ENCODE peak calls at places on chromosomes 12 and 14, in eight cellular contexts. S is ovary, T is HepG2, Z is erythroblast, E is lower leg skin, B is prostate gland, X is testis, G is thyroid gland. D is an unnamed sample.

GRCh38 chr14:98937712-98938505 is 334.1 kb downstream of the BCL11B start:
- DNase-seq in T (no peak), B (no peak), S (no peak), X (no peak), E (no peak), G (no peak), Z (no peak), D (no peak)

GRCh38 chr12:47811581-47812484 is 7.9 kb downstream of the HDAC7 start:
- DNase-seq in X (peak), B (no peak), S (peak), G (peak), T (no peak), Z (no peak), E (peak), D (no peak)

GRCh38 chr12:115620816-115621215 is 656.7 kb downstream of the MED13L start:
- DNase-seq in Z (no peak), G (no peak), B (no peak), X (no peak), T (no peak), S (no peak), E (no peak), D (no peak)

GRCh38 chr14:97306133-97306784 is 509.1 kb downstream of the VRK1 start:
- DNase-seq in X (no peak), S (no peak), B (no peak), E (no peak), T (no peak), Z (no peak), G (no peak), D (no peak)

GRCh38 chr12:17666641-17667324 is 423.2 kb downstream of the RERGL start:
- DNase-seq in X (no peak), Z (no peak), G (no peak), S (no peak), T (no peak), E (peak), B (no peak), D (no peak)

GRCh38 chr12:52320784-52321400 is at the start of gene KRT83:
- DNase-seq in S (no peak), E (peak), X (no peak), T (no peak), G (no peak), B (no peak), Z (no peak), D (no peak)

GRCh38 chr14:34501997-34502396 is 37.5 kb downstream of the EAPP start:
- DNase-seq in X (no peak), S (no peak), T (no peak), E (no peak), B (no peak), Z (no peak), G (no peak), D (no peak)

GRCh38 chr12:2845280-2845679 is 10.4 kb upstream of the NRIP2 start:
- DNase-seq in X (no peak), S (peak), Z (no peak), E (no peak), T (no peak), B (no peak), G (no peak), D (no peak)

GRCh38 chr12:39846971-39847661 is 227.5 kb upstream of the ABCD2 start:
- DNase-seq in T (peak), B (no peak), G (no peak), X (no peak), S (no peak), E (no peak), Z (no peak), D (no peak)

GRCh38 chr14:68047910-68048309 is 228.3 kb downstream of the RAD51B start:
- DNase-seq in S (no peak), B (no peak), X (no peak), Z (no peak), G (no peak), T (no peak), E (no peak), D (no peak)

GRCh38 chr12:40892528-40892927 is 200.3 kb downstream of the CNTN1 start:
- DNase-seq in Z (no peak), B (no peak), E (no peak), X (no peak), S (no peak), G (no peak), T (no peak), D (no peak)

GRCh38 chr12:111446044-111446581 is 40.4 kb downstream of the SH2B3 start:
- DNase-seq in G (peak), Z (no peak), B (peak), X (no peak), E (peak), T (no peak), S (no peak), D (no peak)

GRCh38 chr14:59337151-59337611 is 128.0 kb downstream of the GPR135 start:
- DNase-seq in S (peak), G (peak), T (no peak), Z (no peak), E (peak), B (no peak), X (peak), D (no peak)

GRCh38 chr14:92513966-92514843 is 624 bp downstream of the RIN3 start:
- DNase-seq in Z (peak), S (peak), B (no peak), E (no peak), G (no peak), X (peak), T (peak), D (no peak)

GRCh38 chr12:106046947-106047346 is 91.8 kb downstream of the NUAK1 start:
- DNase-seq in X (no peak), B (no peak), S (no peak), G (no peak), T (no peak), E (no peak), Z (no peak), D (no peak)

GRCh38 chr12:124086299-124086898 is 113.4 kb downstream of the ZNF664 start:
- DNase-seq in T (no peak), X (no peak), B (no peak), S (no peak), E (peak), Z (no peak), G (no peak), D (no peak)

GRCh38 chr14:77322209-77322902 is 1.5 kb downstream of the GSTZ1 start:
- DNase-seq in G (no peak), T (no peak), S (no peak), B (no peak), Z (peak), E (peak), X (no peak), D (no peak)

GRCh38 chr14:77318006-77318553 is 2.6 kb downstream of the POMT2 start:
- DNase-seq in T (peak), B (no peak), G (no peak), E (peak), X (peak), Z (no peak), S (no peak), D (no peak)

GRCh38 chr14:77322951-77323350 is 2.1 kb downstream of the GSTZ1 start:
- DNase-seq in G (no peak), Z (no peak), E (peak), S (no peak), X (no peak), B (no peak), T (no peak), D (no peak)

GRCh38 chr14:77319416-77319815 is 1.3 kb downstream of the POMT2 start:
- DNase-seq in T (no peak), X (no peak), G (peak), B (no peak), S (no peak), Z (no peak), E (peak), D (no peak)

GRCh38 chr14:77320238-77320935 is at the start of gene POMT2:
- DNase-seq in T (peak), E (peak), G (peak), X (peak), B (peak), S (peak), Z (peak), D (peak)
- TF ChIP-seq POLR2A in T (peak), E (no peak), G (peak), X (peak), B (no peak), S (peak), Z (peak), D (no peak)

GRCh38 chr12:120215766-120216735 is 15.1 kb upstream of the RPLP0 start:
- DNase-seq in E (no peak), X (no peak), B (no peak), Z (no peak), G (no peak), T (no peak), S (no peak), D (no peak)
- TF ChIP-seq POLR2A in E (no peak), X (no peak), B (no peak), Z (no peak), G (no peak), T (no peak), S (no peak), D (no peak)

GRCh38 chr14:49766839-49767238 is 1.1 kb upstream of the KLHDC2 start:
- DNase-seq in T (no peak), E (no peak), G (no peak), Z (peak), S (no peak), B (no peak), X (no peak), D (no peak)

GRCh38 chr14:49768301-49769121 is 558 bp downstream of the KLHDC2 start:
- DNase-seq in T (peak), B (peak), G (peak), Z (peak), E (no peak), X (peak), S (peak), D (peak)

GRCh38 chr14:49769581-49770211 is 1.7 kb downstream of the KLHDC2 start:
- DNase-seq in T (no peak), S (no peak), X (no peak), E (no peak), B (no peak), Z (no peak), G (peak), D (no peak)

GRCh38 chr14:49769171-49769570 is 1.2 kb downstream of the KLHDC2 start:
- DNase-seq in Z (peak), G (peak), X (no peak), B (no peak), T (peak), S (no peak), E (no peak), D (no peak)

GRCh38 chr14:49767473-49768300 is at the start of gene KLHDC2:
- DNase-seq in E (peak), G (peak), T (peak), B (peak), S (peak), Z (peak), X (peak), D (peak)
- TF ChIP-seq POLR2A in E (peak), G (peak), T (peak), B (peak), S (peak), Z (peak), X (peak), D (peak)

GRCh38 chr12:55742719-55743130 is at the start of gene GDF11:
- DNase-seq in G (peak), S (peak), Z (peak), X (peak), B (peak), T (peak), E (peak), D (no peak)
- TF ChIP-seq POLR2A in G (peak), S (peak), Z (no peak), X (no peak), B (peak), T (no peak), E (no peak), D (no peak)

DNA sequence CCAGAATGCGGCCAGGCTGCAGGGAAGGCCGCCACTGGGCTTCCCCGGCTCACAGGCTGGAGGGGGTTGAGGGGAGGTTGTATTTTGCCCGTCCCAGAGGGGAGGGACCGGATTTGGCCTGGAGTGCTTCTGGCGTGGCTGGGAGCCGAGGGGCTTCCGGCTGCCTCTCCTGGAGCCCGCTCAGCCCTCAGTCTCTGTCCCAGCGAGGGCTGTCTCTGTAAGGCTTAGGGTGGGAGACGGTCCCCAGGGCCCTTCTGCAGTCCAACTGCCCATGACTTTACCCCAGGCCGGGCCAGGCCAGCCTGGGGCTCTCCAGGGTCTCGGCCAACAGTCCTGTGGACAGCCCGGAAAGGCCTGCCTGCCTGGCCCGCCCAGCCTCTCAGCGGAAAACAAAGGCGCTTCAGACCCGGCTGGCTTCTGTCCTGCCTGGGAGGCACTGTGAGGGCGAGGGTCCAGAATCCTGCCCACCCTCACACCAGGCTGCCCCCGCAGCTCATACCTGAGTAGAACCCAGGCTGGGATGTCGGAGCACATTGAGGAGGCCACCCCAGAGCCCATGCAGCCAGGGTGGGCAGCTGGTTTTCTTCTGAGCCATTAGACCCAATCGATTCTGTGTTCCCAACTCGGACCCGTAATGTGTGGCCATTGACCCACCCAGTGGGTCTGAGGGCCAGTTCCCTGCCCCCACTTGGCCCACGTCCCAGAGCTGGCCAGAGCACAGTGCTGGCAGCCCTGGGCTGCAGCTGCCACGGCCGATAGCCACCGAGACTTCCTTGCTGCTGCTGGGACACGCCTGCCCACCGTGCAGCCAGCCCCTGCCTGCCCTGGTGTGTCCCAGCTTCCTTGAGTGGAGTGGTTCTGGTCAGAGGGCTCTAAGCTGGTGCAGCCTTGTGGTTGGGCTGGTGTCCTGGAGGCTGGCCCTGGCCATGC is 1.6 kb downstream of the CRIP2 start:
- DNase-seq in X (no peak), Z (peak), E (peak), B (no peak), T (peak), S (peak), G (peak), D (no peak)
- TF ChIP-seq POLR2A in X (no peak), Z (no peak), E (no peak), B (peak), T (no peak), S (no peak), G (peak), D (no peak)

GRCh38 chr12:109093022-109093918 is at the start of gene ALKBH2:
- DNase-seq in E (peak), G (peak), Z (peak), X (peak), B (peak), T (peak), S (peak), D (peak)
- TF ChIP-seq POLR2A in E (no peak), G (peak), Z (peak), X (no peak), B (no peak), T (peak), S (peak), D (no peak)

GRCh38 chr12:100141666-100141997 is 1.0 kb downstream of the BLTP3B start:
- DNase-seq in S (no peak), G (no peak), E (no peak), B (peak), X (no peak), T (no peak), Z (peak), D (no peak)

GRCh38 chr12:100141998-100142850 is 450 bp downstream of the BLTP3B start:
- DNase-seq in G (peak), T (peak), S (peak), X (peak), Z (peak), E (peak), B (peak), D (no peak)

GRCh38 chr12:100145643-100146042 is 3.0 kb upstream of the BLTP3B start:
- DNase-seq in T (peak), S (no peak), G (no peak), B (no peak), Z (no peak), E (no peak), X (no peak), D (no peak)

GRCh38 chr12:100146252-100146651 is 3.6 kb upstream of the BLTP3B start:
- DNase-seq in S (no peak), Z (no peak), T (no peak), B (no peak), G (no peak), E (no peak), X (no peak), D (no peak)

DNA sequence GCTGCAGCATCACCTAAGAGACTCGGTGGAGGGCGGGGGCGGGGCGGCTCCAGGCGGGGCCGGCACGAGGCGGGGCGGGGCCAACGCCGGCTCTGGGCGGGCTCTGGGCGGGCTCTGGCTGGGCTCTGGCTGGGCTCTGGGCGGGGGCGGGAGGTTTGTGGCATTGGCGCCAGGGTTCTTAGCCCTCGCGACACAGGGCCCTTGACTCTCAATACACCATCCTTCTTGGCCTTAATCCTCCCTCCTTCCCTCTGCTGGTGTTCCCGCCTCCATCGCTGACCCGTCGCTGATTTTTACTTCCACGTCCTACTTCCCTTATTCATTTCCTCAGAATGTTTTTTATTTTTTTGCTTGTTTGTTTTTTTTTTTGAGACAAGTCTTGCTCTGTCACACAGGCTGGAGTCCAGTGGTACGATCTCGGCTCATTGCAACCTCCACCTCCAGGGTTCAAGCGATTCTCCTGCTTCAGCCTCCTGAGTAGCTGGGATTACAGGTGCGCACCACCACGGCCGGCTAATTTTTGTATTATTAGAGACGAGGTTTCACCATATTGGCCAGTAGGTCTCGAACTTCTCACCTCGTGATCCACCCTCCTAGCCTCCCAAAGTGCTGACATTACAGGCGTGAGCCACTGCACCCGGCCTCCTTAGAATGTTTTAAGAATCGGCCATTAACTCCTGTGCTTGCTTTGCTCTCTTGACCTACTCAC is at the start of gene BLTP3B:
- DNase-seq in B (peak), X (peak), E (peak), Z (peak), T (peak), G (peak), S (peak), D (peak)
- TF ChIP-seq POLR2A in B (no peak), X (no peak), E (no peak), Z (peak), T (peak), G (no peak), S (no peak), D (no peak)

D was measured in esophagus squamous epithelium.